ENCODE peak calls at places on chromosomes 5 and 9, in nine cellular contexts. O is psoas muscle; Y is mucosa of descending colon; B is endodermal cell; K is B cell; P is foreskin fibroblast; C is colonic mucosa; X is CD8-positive, alpha-beta T cell; S is fibroblast of the aortic adventitia. W is an unnamed sample.

GRCh38 chr9:86613943-86614342 is 259.7 kb upstream of the TUT7 start:
- DNase-seq in P (no peak), K (no peak), O (no peak), Y (no peak), C (no peak), X (no peak), B (no peak), S (no peak), W (no peak)

GRCh38 chr5:58804331-58804730 is 221.5 kb downstream of the RAB3C start:
- DNase-seq in K (no peak), S (no peak), Y (no peak), C (no peak), O (no peak), X (no peak), P (no peak), B (peak), W (no peak)

GRCh38 chr5:128905225-128906110 is 59.8 kb upstream of the SLC27A6 start:
- DNase-seq in P (peak), K (peak), O (no peak), X (no peak), S (peak), B (peak), Y (no peak), C (peak), W (peak)

GRCh38 chr9:106019702-106020101 is 325.4 kb downstream of the TMEM38B start:
- DNase-seq in B (peak), Y (no peak), X (no peak), S (no peak), O (no peak), P (no peak), K (no peak), C (no peak), W (no peak)

GRCh38 chr9:96122756-96123155 is 179.2 kb downstream of the HSD17B3 start:
- DNase-seq in P (peak), B (no peak), Y (no peak), K (no peak), O (no peak), X (no peak), C (no peak), S (peak), W (no peak)

GRCh38 chr9:68446836-68447235 is 90.4 kb downstream of the PGM5 start:
- DNase-seq in Y (no peak), O (no peak), X (no peak), C (peak), P (peak), K (no peak), S (no peak), B (no peak), W (no peak)

GRCh38 chr9:126517751-126518261 is 95.9 kb upstream of the LMX1B start:
- DNase-seq in O (no peak), K (no peak), B (no peak), Y (no peak), C (no peak), P (no peak), X (no peak), S (no peak), W (no peak)

GRCh38 chr5:52504584-52505240 is 283.0 kb upstream of the ITGA1 start:
- DNase-seq in C (no peak), Y (no peak), P (no peak), S (no peak), B (no peak), X (no peak), O (no peak), K (no peak), W (no peak)

GRCh38 chr9:134066923-134067851 is 639 bp downstream of the BRD3 start:
- DNase-seq in P (peak), S (peak), Y (peak), X (peak), O (peak), K (peak), B (peak), C (no peak), W (peak)

GRCh38 chr5:86070719-86071118 is 547.0 kb upstream of the COX7C start:
- DNase-seq in B (no peak), C (no peak), P (no peak), O (no peak), S (no peak), X (no peak), K (no peak), Y (no peak), W (no peak)

GRCh38 chr5:137248476-137248970 is 250.6 kb downstream of the SPOCK1 start:
- DNase-seq in O (no peak), S (no peak), B (no peak), C (no peak), X (no peak), K (no peak), P (peak), Y (no peak), W (no peak)

GRCh38 chr9:18543406-18543965 is 69.5 kb downstream of the ADAMTSL1 start:
- DNase-seq in S (peak), Y (no peak), C (no peak), B (no peak), K (no peak), O (no peak), X (no peak), P (peak), W (no peak)

GRCh38 chr5:155633338-155633957 is 619.9 kb downstream of the KIF4B start:
- DNase-seq in P (no peak), B (no peak), C (no peak), X (no peak), S (no peak), O (no peak), K (no peak), Y (no peak), W (no peak)

GRCh38 chr5:107593009-107593408 is 77.7 kb downstream of the EFNA5 start:
- DNase-seq in S (peak), C (no peak), O (no peak), B (no peak), K (no peak), Y (no peak), P (peak), X (no peak), W (no peak)

GRCh38 chr5:143931389-143931984 is 119.5 kb downstream of the HMHB1 start:
- DNase-seq in C (no peak), O (no peak), B (no peak), P (peak), X (no peak), S (peak), K (no peak), Y (no peak), W (no peak)

GRCh38 chr9:95073042-95073607 is 244.4 kb downstream of the FANCC start:
- DNase-seq in C (no peak), P (peak), O (no peak), K (no peak), X (no peak), B (peak), Y (no peak), S (no peak), W (no peak)

GRCh38 chr5:71865202-71865601 is 146.1 kb downstream of the CARTPT start:
- DNase-seq in C (no peak), Y (no peak), P (peak), S (peak), O (no peak), K (no peak), X (no peak), B (no peak), W (no peak)

GRCh38 chr9:117491491-117491890 is 76.6 kb upstream of the ASTN2 start:
- DNase-seq in P (no peak), B (no peak), X (no peak), Y (no peak), C (peak), O (no peak), K (no peak), S (no peak), W (no peak)

GRCh38 chr5:124912653-124913328 is 166.4 kb upstream of the ZNF608 start:
- DNase-seq in Y (no peak), X (no peak), B (no peak), O (peak), S (no peak), C (no peak), K (no peak), P (no peak), W (no peak)

GRCh38 chr5:54867310-54867944 is 118.0 kb downstream of the ESM1 start:
- DNase-seq in B (no peak), O (no peak), S (peak), C (no peak), X (no peak), Y (no peak), P (peak), K (peak), W (no peak)

GRCh38 chr9:4022435-4023067 is 277.3 kb downstream of the GLIS3 start:
- DNase-seq in X (no peak), Y (no peak), K (no peak), B (no peak), C (no peak), P (peak), O (no peak), S (no peak), W (no peak)

GRCh38 chr5:169226904-169227303 is 74.0 kb downstream of the SLIT3 start:
- DNase-seq in X (no peak), C (no peak), S (no peak), B (no peak), Y (no peak), K (no peak), O (no peak), P (no peak), W (no peak)

GRCh38 chr5:43482490-43483064 is 1.1 kb downstream of the TMEM267 start:
- DNase-seq in B (no peak), O (no peak), S (peak), K (no peak), Y (no peak), P (peak), X (no peak), C (no peak), W (no peak)

GRCh38 chr9:115116620-115117284 is 1.2 kb downstream of the TNC start:
- DNase-seq in Y (no peak), K (no peak), X (no peak), P (no peak), B (no peak), C (no peak), O (no peak), S (no peak), W (no peak)

GRCh38 chr5:139689631-139690384 is 41.7 kb downstream of the CXXC5 start:
- DNase-seq in S (peak), P (peak), B (peak), C (peak), K (peak), X (no peak), Y (no peak), O (no peak), W (peak)

GRCh38 chr5:13591621-13592020 is 352.9 kb downstream of the DNAH5 start:
- DNase-seq in X (no peak), C (no peak), K (no peak), P (peak), Y (no peak), S (peak), O (no peak), B (no peak), W (peak)

GRCh38 chr5:142915840-142916424 is 145.8 kb downstream of the ARHGAP26 start:
- DNase-seq in X (no peak), Y (no peak), K (peak), O (no peak), P (peak), C (peak), B (peak), S (no peak), W (peak)

GRCh38 chr5:51392689-51393199 is 9.5 kb downstream of the ISL1 start:
- DNase-seq in O (no peak), P (no peak), Y (no peak), K (no peak), X (no peak), C (no peak), S (no peak), B (peak), W (no peak)

GRCh38 chr5:51388488-51389325 is 5.5 kb downstream of the ISL1 start:
- DNase-seq in S (no peak), P (peak), X (no peak), K (no peak), B (no peak), O (no peak), Y (no peak), C (no peak), W (no peak)

GRCh38 chr5:51389326-51389581 is 6.0 kb downstream of the ISL1 start:
- DNase-seq in O (no peak), S (no peak), Y (no peak), P (no peak), X (no peak), C (no peak), K (no peak), B (no peak), W (no peak)

GRCh38 chr5:51389582-51390463 is 6.6 kb downstream of the ISL1 start:
- DNase-seq in K (no peak), P (peak), C (no peak), S (no peak), Y (no peak), O (no peak), X (no peak), B (peak), W (no peak)

GRCh38 chr5:51391175-51391574 is 7.9 kb downstream of the ISL1 start:
- DNase-seq in B (peak), S (no peak), P (no peak), X (no peak), O (no peak), Y (no peak), K (no peak), C (no peak), W (no peak)
- TF ChIP-seq CTCF in B (no peak), S (no peak), P (no peak), X (no peak), O (no peak), Y (no peak), K (no peak), C (no peak), W (no peak)

GRCh38 chr9:136258299-136258625 is 12.7 kb upstream of the QSOX2 start:
- DNase-seq in B (no peak), C (no peak), Y (no peak), K (no peak), P (no peak), S (no peak), X (no peak), O (no peak), W (no peak)

GRCh38 chr9:136255166-136255538 is 9.5 kb upstream of the QSOX2 start:
- DNase-seq in B (no peak), Y (no peak), S (peak), P (peak), C (no peak), X (no peak), K (no peak), O (peak), W (no peak)

GRCh38 chr9:136257381-136258298 is 12.0 kb upstream of the QSOX2 start:
- DNase-seq in X (no peak), O (no peak), B (no peak), P (no peak), S (no peak), K (no peak), C (no peak), Y (no peak), W (no peak)

GRCh38 chr9:136254381-136255165 is 9.0 kb upstream of the QSOX2 start:
- DNase-seq in P (no peak), O (peak), Y (no peak), C (no peak), K (no peak), X (no peak), S (peak), B (no peak), W (no peak)

GRCh38 chr9:136255896-136256890 is 10.6 kb upstream of the QSOX2 start:
- DNase-seq in C (no peak), S (no peak), P (no peak), K (no peak), B (no peak), Y (no peak), O (no peak), X (no peak), W (peak)
- TF ChIP-seq CTCF in C (no peak), S (no peak), P (no peak), K (no peak), B (peak), Y (no peak), O (no peak), X (no peak), W (no peak)

DNA sequence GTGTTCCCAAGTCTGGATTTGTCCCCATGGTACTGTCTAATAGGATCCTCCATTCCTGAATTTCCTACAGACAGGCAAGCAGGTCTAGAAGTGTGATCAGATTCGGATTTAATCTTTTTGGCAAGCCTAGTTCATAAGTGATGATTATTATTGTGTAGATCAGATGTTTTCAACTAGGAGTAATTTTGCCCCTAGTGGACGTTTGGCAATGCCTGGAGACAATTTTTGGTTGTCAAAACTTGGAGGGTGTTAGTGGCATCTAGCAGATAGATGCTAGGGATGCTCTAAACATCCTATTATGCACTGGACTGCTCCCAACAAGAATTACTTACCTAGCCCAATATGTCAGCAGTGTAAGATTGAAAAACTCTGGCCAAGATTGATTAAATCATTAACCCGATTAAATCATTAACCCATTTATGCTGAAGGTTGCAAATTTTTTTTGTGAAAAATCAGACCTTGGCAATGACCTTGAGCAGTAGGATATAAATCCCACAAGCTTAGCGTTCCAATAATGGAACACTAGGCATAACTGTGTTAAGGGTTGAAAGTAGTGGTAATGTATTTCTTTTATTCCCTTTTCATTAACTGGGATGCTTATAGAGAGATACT is 28.2 kb downstream of the TCERG1 start:
- DNase-seq in K (no peak), C (no peak), O (no peak), Y (no peak), B (no peak), P (peak), X (no peak), S (no peak), W (no peak)
- TF ChIP-seq CTCF in K (no peak), C (no peak), O (no peak), Y (no peak), B (peak), P (peak), X (peak), S (peak), W (peak)

GRCh38 chr5:103427326-103427725 is 135.3 kb downstream of the NUDT12 start:
- DNase-seq in C (no peak), B (no peak), K (no peak), X (no peak), S (no peak), P (no peak), O (no peak), Y (no peak), W (no peak)

GRCh38 chr5:103424008-103424407 is 138.6 kb downstream of the NUDT12 start:
- DNase-seq in S (peak), Y (no peak), K (no peak), P (peak), X (no peak), O (no peak), C (no peak), B (no peak), W (no peak)

GRCh38 chr5:103425686-103426454 is 136.7 kb downstream of the NUDT12 start:
- DNase-seq in P (peak), X (no peak), K (no peak), C (no peak), Y (no peak), S (no peak), B (no peak), O (no peak), W (no peak)

GRCh38 chr5:103422756-103423155 is 139.8 kb downstream of the NUDT12 start:
- DNase-seq in K (no peak), B (no peak), O (no peak), Y (no peak), P (no peak), S (no peak), C (no peak), X (no peak), W (no peak)

GRCh38 chr5:103424453-103425205 is 138.0 kb downstream of the NUDT12 start:
- DNase-seq in P (peak), K (no peak), C (no peak), Y (no peak), X (no peak), O (no peak), S (peak), B (no peak), W (no peak)
- TF ChIP-seq CTCF in P (no peak), K (no peak), C (no peak), Y (no peak), X (no peak), O (no peak), S (no peak), B (no peak), W (no peak)